ENCODE peak calls at places on chromosomes 7 and 10, in seven cellular contexts. One of them, this sample, is unnamed.

GRCh38 chr7:50676754-50677153 is 105.9 kb downstream of the GRB10 start:
- DNase-seq in PC-3: no peak
- DNase-seq in OCI-LY7: no peak
- DNase-seq in hepatocyte: no peak
- DNase-seq in MM.1S: no peak
- DNase-seq in GM23248: no peak
- DNase-seq in neural progenitor cell: no peak
- DNase-seq in this sample: no peak

GRCh38 chr7:30829476-30829875 is 58.3 kb downstream of the MINDY4 start:
- DNase-seq in PC-3: no peak
- DNase-seq in OCI-LY7: no peak
- DNase-seq in hepatocyte: no peak
- DNase-seq in MM.1S: no peak
- DNase-seq in GM23248: no peak
- DNase-seq in neural progenitor cell: no peak
- DNase-seq in this sample: no peak

GRCh38 chr10:13056461-13057077 is 43.4 kb upstream of the OPTN start:
- DNase-seq in PC-3: peak
- DNase-seq in OCI-LY7: no peak
- DNase-seq in hepatocyte: peak
- DNase-seq in MM.1S: no peak
- DNase-seq in GM23248: peak
- DNase-seq in neural progenitor cell: peak
- DNase-seq in this sample: no peak

GRCh38 chr7:124764847-124765400 is 668 bp downstream of the GPR37 start:
- DNase-seq in PC-3: peak
- DNase-seq in OCI-LY7: no peak
- DNase-seq in hepatocyte: peak
- DNase-seq in MM.1S: peak
- DNase-seq in GM23248: no peak
- DNase-seq in neural progenitor cell: peak
- DNase-seq in this sample: no peak

GRCh38 chr7:30750574-30751256 is 1.2 kb upstream of the INMT start:
- DNase-seq in PC-3: no peak
- DNase-seq in OCI-LY7: no peak
- DNase-seq in hepatocyte: peak
- DNase-seq in MM.1S: no peak
- DNase-seq in GM23248: peak
- DNase-seq in neural progenitor cell: no peak
- DNase-seq in this sample: no peak

GRCh38 chr10:71285180-71285545 is 33.9 kb upstream of the SLC29A3 start:
- DNase-seq in PC-3: peak
- DNase-seq in OCI-LY7: peak
- DNase-seq in hepatocyte: peak
- DNase-seq in MM.1S: peak
- DNase-seq in GM23248: peak
- DNase-seq in neural progenitor cell: peak
- DNase-seq in this sample: no peak

GRCh38 chr10:97718659-97719142 is 5.2 kb downstream of the MARVELD1 start:
- DNase-seq in PC-3: peak
- DNase-seq in OCI-LY7: no peak
- DNase-seq in hepatocyte: peak
- DNase-seq in MM.1S: no peak
- DNase-seq in GM23248: peak
- DNase-seq in neural progenitor cell: peak
- DNase-seq in this sample: peak

GRCh38 chr7:23072043-23072442 is 33.5 kb upstream of the KLHL7 start:
- DNase-seq in PC-3: peak
- DNase-seq in OCI-LY7: peak
- DNase-seq in hepatocyte: no peak
- DNase-seq in MM.1S: no peak
- DNase-seq in GM23248: peak
- DNase-seq in neural progenitor cell: no peak
- DNase-seq in this sample: no peak

GRCh38 chr10:30073767-30074060 is 14.3 kb upstream of the JCAD start:
- DNase-seq in PC-3: no peak
- DNase-seq in OCI-LY7: no peak
- DNase-seq in hepatocyte: no peak
- DNase-seq in MM.1S: no peak
- DNase-seq in GM23248: no peak
- DNase-seq in neural progenitor cell: no peak
- DNase-seq in this sample: no peak

GRCh38 chr7:151384776-151385625 is 24.8 kb downstream of the WDR86 start:
- DNase-seq in PC-3: no peak
- DNase-seq in OCI-LY7: no peak
- DNase-seq in hepatocyte: no peak
- DNase-seq in MM.1S: no peak
- DNase-seq in GM23248: no peak
- DNase-seq in neural progenitor cell: no peak
- DNase-seq in this sample: no peak

GRCh38 chr7:3482147-3482921 is 181.3 kb downstream of the SDK1 start:
- DNase-seq in PC-3: peak
- DNase-seq in OCI-LY7: peak
- DNase-seq in hepatocyte: peak
- DNase-seq in MM.1S: no peak
- DNase-seq in GM23248: peak
- DNase-seq in neural progenitor cell: peak
- DNase-seq in this sample: peak

GRCh38 chr7:133119067-133119466 is 37.2 kb upstream of the CHCHD3 start:
- DNase-seq in PC-3: no peak
- DNase-seq in OCI-LY7: no peak
- DNase-seq in hepatocyte: no peak
- DNase-seq in MM.1S: no peak
- DNase-seq in GM23248: no peak
- DNase-seq in neural progenitor cell: peak
- DNase-seq in this sample: no peak

GRCh38 chr7:55887786-55888185 is 530 bp downstream of the ZNF713 start:
- DNase-seq in PC-3: no peak
- DNase-seq in OCI-LY7: peak
- DNase-seq in hepatocyte: no peak
- DNase-seq in MM.1S: no peak
- DNase-seq in GM23248: peak
- DNase-seq in neural progenitor cell: no peak
- DNase-seq in this sample: no peak

GRCh38 chr7:158123214-158123613 is 464.4 kb downstream of the PTPRN2 start:
- DNase-seq in PC-3: no peak
- DNase-seq in OCI-LY7: no peak
- DNase-seq in hepatocyte: no peak
- DNase-seq in MM.1S: no peak
- DNase-seq in GM23248: no peak
- DNase-seq in neural progenitor cell: no peak
- DNase-seq in this sample: no peak

GRCh38 chr10:5891009-5891408 is 966 bp downstream of the FBH1 start:
- DNase-seq in PC-3: no peak
- DNase-seq in OCI-LY7: no peak
- DNase-seq in hepatocyte: no peak
- DNase-seq in MM.1S: no peak
- DNase-seq in GM23248: no peak
- DNase-seq in neural progenitor cell: no peak
- DNase-seq in this sample: no peak

GRCh38 chr10:87675396-87676376 is 16.0 kb downstream of the PAPSS2 start:
- DNase-seq in PC-3: peak
- DNase-seq in OCI-LY7: no peak
- DNase-seq in hepatocyte: no peak
- DNase-seq in MM.1S: no peak
- DNase-seq in GM23248: peak
- DNase-seq in neural progenitor cell: no peak
- DNase-seq in this sample: no peak

GRCh38 chr7:55510621-55511020 is 61.7 kb downstream of the VOPP1 start:
- DNase-seq in PC-3: no peak
- DNase-seq in OCI-LY7: no peak
- DNase-seq in hepatocyte: no peak
- DNase-seq in MM.1S: no peak
- DNase-seq in GM23248: no peak
- DNase-seq in neural progenitor cell: no peak
- DNase-seq in this sample: no peak

GRCh38 chr7:6709808-6710207 is 3.1 kb upstream of the ZNF12 start:
- DNase-seq in PC-3: no peak
- DNase-seq in OCI-LY7: peak
- DNase-seq in hepatocyte: no peak
- DNase-seq in MM.1S: no peak
- DNase-seq in GM23248: no peak
- DNase-seq in neural progenitor cell: no peak
- DNase-seq in this sample: peak

GRCh38 chr10:18713077-18713476 is 53.8 kb downstream of the ARL5B start:
- DNase-seq in PC-3: peak
- DNase-seq in OCI-LY7: no peak
- DNase-seq in hepatocyte: peak
- DNase-seq in MM.1S: no peak
- DNase-seq in GM23248: peak
- DNase-seq in neural progenitor cell: no peak
- DNase-seq in this sample: no peak

GRCh38 chr7:134890246-134891240 is 95.8 kb upstream of the AGBL3 start:
- DNase-seq in PC-3: no peak
- DNase-seq in OCI-LY7: no peak
- DNase-seq in hepatocyte: peak
- DNase-seq in MM.1S: no peak
- DNase-seq in GM23248: peak
- DNase-seq in neural progenitor cell: no peak
- DNase-seq in this sample: no peak

GRCh38 chr7:48638041-48638440 is 286.3 kb upstream of the CDC14C start:
- DNase-seq in PC-3: peak
- DNase-seq in OCI-LY7: no peak
- DNase-seq in hepatocyte: no peak
- DNase-seq in MM.1S: no peak
- DNase-seq in GM23248: no peak
- DNase-seq in neural progenitor cell: no peak
- DNase-seq in this sample: no peak

GRCh38 chr7:93757421-93757820 is 133.1 kb downstream of the TFPI2 start:
- DNase-seq in PC-3: no peak
- DNase-seq in OCI-LY7: no peak
- DNase-seq in hepatocyte: no peak
- DNase-seq in MM.1S: no peak
- DNase-seq in GM23248: peak
- DNase-seq in neural progenitor cell: no peak
- DNase-seq in this sample: no peak

GRCh38 chr7:109782806-109783205 is 1213.1 kb downstream of the DNAJB9 start:
- DNase-seq in PC-3: no peak
- DNase-seq in OCI-LY7: no peak
- DNase-seq in hepatocyte: no peak
- DNase-seq in MM.1S: no peak
- DNase-seq in GM23248: no peak
- DNase-seq in neural progenitor cell: no peak
- DNase-seq in this sample: no peak
- TF ChIP-seq EZH2phosphoT487 in PC-3: no peak
- TF ChIP-seq EZH2phosphoT487 in OCI-LY7: no peak
- TF ChIP-seq EZH2phosphoT487 in hepatocyte: no peak
- TF ChIP-seq EZH2phosphoT487 in MM.1S: no peak
- TF ChIP-seq EZH2phosphoT487 in GM23248: no peak
- TF ChIP-seq EZH2phosphoT487 in neural progenitor cell: no peak
- TF ChIP-seq EZH2phosphoT487 in this sample: no peak

GRCh38 chr7:75813084-75813483 is 522 bp downstream of the CCL24 start:
- DNase-seq in PC-3: no peak
- DNase-seq in OCI-LY7: no peak
- DNase-seq in hepatocyte: no peak
- DNase-seq in MM.1S: no peak
- DNase-seq in GM23248: peak
- DNase-seq in neural progenitor cell: no peak
- DNase-seq in this sample: no peak
- TF ChIP-seq EZH2phosphoT487 in PC-3: no peak
- TF ChIP-seq EZH2phosphoT487 in OCI-LY7: no peak
- TF ChIP-seq EZH2phosphoT487 in hepatocyte: no peak
- TF ChIP-seq EZH2phosphoT487 in MM.1S: no peak
- TF ChIP-seq EZH2phosphoT487 in GM23248: no peak
- TF ChIP-seq EZH2phosphoT487 in neural progenitor cell: no peak
- TF ChIP-seq EZH2phosphoT487 in this sample: no peak

GRCh38 chr10:23319835-23320234 is 24.8 kb downstream of the C10orf67 start:
- DNase-seq in PC-3: no peak
- DNase-seq in OCI-LY7: no peak
- DNase-seq in hepatocyte: no peak
- DNase-seq in MM.1S: no peak
- DNase-seq in GM23248: no peak
- DNase-seq in neural progenitor cell: no peak
- DNase-seq in this sample: no peak

GRCh38 chr10:23316406-23316805 is 28.2 kb downstream of the C10orf67 start:
- DNase-seq in PC-3: no peak
- DNase-seq in OCI-LY7: no peak
- DNase-seq in hepatocyte: no peak
- DNase-seq in MM.1S: no peak
- DNase-seq in GM23248: no peak
- DNase-seq in neural progenitor cell: no peak
- DNase-seq in this sample: no peak

GRCh38 chr10:23310443-23310842 is 34.2 kb downstream of the C10orf67 start:
- DNase-seq in PC-3: no peak
- DNase-seq in OCI-LY7: no peak
- DNase-seq in hepatocyte: no peak
- DNase-seq in MM.1S: no peak
- DNase-seq in GM23248: no peak
- DNase-seq in neural progenitor cell: peak
- DNase-seq in this sample: no peak

GRCh38 chr10:23315966-23316365 is 28.6 kb downstream of the C10orf67 start:
- DNase-seq in PC-3: no peak
- DNase-seq in OCI-LY7: no peak
- DNase-seq in hepatocyte: no peak
- DNase-seq in MM.1S: no peak
- DNase-seq in GM23248: no peak
- DNase-seq in neural progenitor cell: no peak
- DNase-seq in this sample: no peak

GRCh38 chr10:23314835-23315239 is 29.8 kb downstream of the C10orf67 start:
- DNase-seq in PC-3: peak
- DNase-seq in OCI-LY7: peak
- DNase-seq in hepatocyte: peak
- DNase-seq in MM.1S: peak
- DNase-seq in GM23248: peak
- DNase-seq in neural progenitor cell: peak
- DNase-seq in this sample: peak
- TF ChIP-seq EZH2phosphoT487 in PC-3: no peak
- TF ChIP-seq EZH2phosphoT487 in OCI-LY7: no peak
- TF ChIP-seq EZH2phosphoT487 in hepatocyte: no peak
- TF ChIP-seq EZH2phosphoT487 in MM.1S: no peak
- TF ChIP-seq EZH2phosphoT487 in GM23248: no peak
- TF ChIP-seq EZH2phosphoT487 in neural progenitor cell: no peak
- TF ChIP-seq EZH2phosphoT487 in this sample: no peak

DNA sequence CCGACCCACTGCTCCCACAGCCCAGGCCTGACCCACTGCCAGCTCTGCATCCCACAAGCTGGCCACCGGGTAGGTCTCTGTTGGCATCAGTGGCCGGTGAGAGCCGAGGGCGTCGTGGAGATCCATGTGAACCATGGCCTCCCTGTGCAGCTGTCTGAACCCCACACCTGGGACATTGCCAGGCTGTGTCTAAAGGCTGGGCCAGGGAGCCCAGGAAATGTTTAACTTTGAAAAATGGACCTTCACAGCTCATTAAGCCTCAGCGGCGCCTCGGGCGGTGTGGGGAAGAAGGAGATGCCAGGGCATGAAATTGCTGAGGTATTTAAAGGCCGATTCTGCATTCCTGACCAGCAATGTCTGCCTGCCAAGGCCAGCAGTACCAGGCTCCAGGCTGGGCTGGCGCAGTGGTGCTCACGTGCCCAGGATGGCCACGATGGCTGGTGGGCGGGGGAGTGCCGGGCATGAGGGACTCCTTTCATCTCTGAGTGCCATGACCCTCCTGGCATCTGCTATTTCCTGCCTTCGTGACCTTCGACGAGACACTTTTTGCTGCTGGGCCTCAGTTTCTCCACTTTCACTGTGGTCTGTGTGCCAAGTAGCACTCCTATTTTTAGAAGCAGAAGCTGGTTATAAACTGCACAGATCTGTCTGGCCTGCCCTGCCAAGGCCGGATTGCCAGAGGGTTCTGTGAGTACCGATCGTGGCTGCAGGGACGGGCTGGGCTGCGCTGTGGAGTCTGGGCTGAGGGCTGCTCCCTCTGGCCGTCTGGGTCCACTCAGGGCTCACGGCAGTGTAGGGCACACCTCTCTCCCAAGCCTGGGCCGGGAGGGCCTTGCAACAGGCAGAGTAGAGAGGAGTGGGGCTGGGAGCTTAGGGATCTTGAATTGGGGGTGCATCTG is 21.8 kb downstream of the ELFN1 start:
- DNase-seq in PC-3: peak
- DNase-seq in OCI-LY7: no peak
- DNase-seq in hepatocyte: no peak
- DNase-seq in MM.1S: no peak
- DNase-seq in GM23248: no peak
- DNase-seq in neural progenitor cell: no peak
- DNase-seq in this sample: no peak
- TF ChIP-seq EZH2phosphoT487 in PC-3: no peak
- TF ChIP-seq EZH2phosphoT487 in OCI-LY7: no peak
- TF ChIP-seq EZH2phosphoT487 in hepatocyte: no peak
- TF ChIP-seq EZH2phosphoT487 in MM.1S: no peak
- TF ChIP-seq EZH2phosphoT487 in GM23248: no peak
- TF ChIP-seq EZH2phosphoT487 in neural progenitor cell: no peak
- TF ChIP-seq EZH2phosphoT487 in this sample: no peak

This sample was measured in HCT116.